ENCODE peak calls at places on chromosomes 5 and 9, in ten cellular contexts. B is A549, V is body of pancreas, P is stomach, N is adrenal gland, S is lower leg skin, C is HCT116, D is uterus, Y is HepG2, H is prostate gland. U is an unnamed sample.

GRCh38 chr9:116208417-116209232 is 55.0 kb downstream of the PAPPA start:
- DNase-seq in B (peak; percentile 54), V (no peak), P (no peak), N (no peak), S (no peak), C (no peak), D (no peak), Y (no peak), H (no peak), U (no peak)

GRCh38 chr5:78490709-78491485 is 130.5 kb downstream of the SCAMP1 start:
- DNase-seq in B (peak; percentile 41), V (no peak), P (no peak), N (no peak), S (no peak), C (no peak), D (no peak), Y (no peak), H (no peak), U (no peak)

GRCh38 chr5:59007460-59008063 is 424.7 kb downstream of the RAB3C start:
- DNase-seq in B (no peak), V (no peak), P (no peak), N (no peak), S (no peak), C (peak; percentile 10), D (no peak), Y (no peak), H (no peak), U (no peak)

GRCh38 chr5:156991714-156992113 is 28.7 kb upstream of the TIMD4 start:
- DNase-seq in B (no peak), V (no peak), P (no peak), N (no peak), S (no peak), C (peak; percentile 10), D (no peak), Y (peak; percentile 7), H (no peak), U (no peak)

GRCh38 chr9:127122176-127123151 is at the start of gene ANGPTL2:
- DNase-seq in B (no peak), V (peak; percentile 62), P (peak; percentile 73), N (peak; percentile 91), S (peak; percentile 97), C (no peak), D (peak; percentile 95), Y (peak; percentile 43), H (peak; percentile 88), U (peak; percentile 52)

GRCh38 chr5:176792584-176793342 is 17.6 kb upstream of the UNC5A start:
- DNase-seq in B (no peak), V (no peak), P (no peak), N (no peak), S (no peak), C (no peak), D (no peak), Y (no peak), H (no peak), U (no peak)

GRCh38 chr9:107597743-107598217 is 108.2 kb upstream of the KLF4 start:
- DNase-seq in B (no peak), V (no peak), P (no peak), N (no peak), S (no peak), C (peak; percentile 28), D (no peak), Y (peak; percentile 3), H (no peak), U (no peak)

GRCh38 chr9:115992834-115993233 is 160.8 kb upstream of the PAPPA start:
- DNase-seq in B (peak; percentile 57), V (no peak), P (no peak), N (no peak), S (no peak), C (no peak), D (no peak), Y (no peak), H (no peak), U (no peak)

GRCh38 chr5:138449501-138450239 is 10.8 kb downstream of the REEP2 start:
- DNase-seq in B (peak; percentile 81), V (peak; percentile 90), P (peak; percentile 94), N (peak; percentile 97), S (peak; percentile 97), C (peak; percentile 52), D (peak; percentile 90), Y (peak; percentile 63), H (peak; percentile 87), U (peak; percentile 92)

GRCh38 chr9:100623969-100624368 is 46.1 kb downstream of the CAVIN4 start:
- DNase-seq in B (no peak), V (no peak), P (no peak), N (no peak), S (no peak), C (no peak), D (no peak), Y (no peak), H (no peak), U (no peak)

GRCh38 chr9:116585896-116586295 is 101.2 kb upstream of the TRIM32 start:
- DNase-seq in B (no peak), V (no peak), P (no peak), N (no peak), S (no peak), C (no peak), D (no peak), Y (no peak), H (no peak), U (no peak)

GRCh38 chr5:83718195-83718825 is 2.3 kb downstream of the HAPLN1 start:
- DNase-seq in B (peak; percentile 72), V (peak; percentile 22), P (peak; percentile 30), N (peak; percentile 61), S (no peak), C (peak; percentile 59), D (no peak), Y (peak; percentile 70), H (peak; percentile 22), U (peak; percentile 37)

GRCh38 chr5:172896465-172896864 is 62.4 kb downstream of the ERGIC1 start:
- DNase-seq in B (no peak), V (no peak), P (no peak), N (peak; percentile 75), S (no peak), C (no peak), D (no peak), Y (no peak), H (no peak), U (no peak)

GRCh38 chr9:125506045-125506444 is 201.0 kb downstream of the MAPKAP1 start:
- DNase-seq in B (no peak), V (no peak), P (no peak), N (no peak), S (no peak), C (no peak), D (peak; percentile 29), Y (no peak), H (no peak), U (no peak)

DNA sequence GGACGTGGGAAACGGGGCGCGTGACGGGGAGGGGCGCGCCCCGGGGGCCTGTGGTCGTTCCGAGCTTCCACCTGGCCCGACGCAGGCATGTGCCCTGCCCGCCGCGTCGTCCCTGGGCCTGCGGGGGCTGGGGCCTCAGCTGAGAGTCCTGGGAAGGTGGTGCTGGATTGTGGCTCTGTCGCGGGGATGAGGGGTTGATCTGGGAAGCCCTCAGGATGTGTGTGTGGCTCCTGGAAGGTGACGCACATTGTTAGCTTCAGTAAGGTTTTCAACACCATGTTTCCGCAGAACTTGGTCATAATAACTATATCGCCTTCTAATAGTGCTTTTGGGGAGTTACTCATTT is 589.1 kb downstream of the MTRR start:
- DNase-seq in B (no peak), V (peak; percentile 15), P (no peak), N (no peak), S (no peak), C (no peak), D (no peak), Y (no peak), H (no peak), U (no peak)
- TF ChIP-seq POLR2A in B (no peak), V (no peak), P (no peak), N (no peak), S (no peak), C (no peak), D (no peak), Y (no peak), H (no peak), U (no peak)

GRCh38 chr5:9545959-9546851 is at the start of gene SEMA5A:
- DNase-seq in B (no peak), V (peak; percentile 81), P (peak; percentile 72), N (peak; percentile 70), S (peak; percentile 94), C (no peak), D (peak; percentile 73), Y (no peak), H (peak; percentile 80), U (peak; percentile 48)
- TF ChIP-seq POLR2A in B (no peak), V (peak; percentile 80), P (no peak), N (no peak), S (no peak), C (no peak), D (peak; percentile 71), Y (no peak), H (peak; percentile 79), U (peak; percentile 81)

GRCh38 chr5:1474875-1475543 is 29.8 kb upstream of the SLC6A3 start:
- DNase-seq in B (no peak), V (no peak), P (no peak), N (no peak), S (peak; percentile 76), C (no peak), D (peak; percentile 8), Y (no peak), H (no peak), U (no peak)
- TF ChIP-seq POLR2A in B (no peak), V (no peak), P (no peak), N (no peak), S (no peak), C (no peak), D (no peak), Y (no peak), H (no peak), U (no peak)

GRCh38 chr5:159049844-159050318 is 49.8 kb downstream of the EBF1 start:
- DNase-seq in B (peak; percentile 10), V (no peak), P (no peak), N (no peak), S (no peak), C (no peak), D (peak; percentile 44), Y (no peak), H (no peak), U (no peak)
- TF ChIP-seq POLR2A in B (no peak), V (no peak), P (no peak), N (no peak), S (no peak), C (no peak), D (no peak), Y (no peak), H (no peak), U (no peak)